ENCODE peak calls at places on chromosomes 2 and 18, in ten cellular contexts. W is H7, A is mucosa of gallbladder, K is brain microvascular endothelial cell, C is WTC11, U is stromal cell of bone marrow, B is mucosa of descending colon, Z is left colon, Y is neural crest cell, X is NCI-H510A. P is an unnamed sample.

GRCh38 chr2:239630618-239631286 is 229.9 kb upstream of the HDAC4 start:
- DNase-seq in X (no peak), K (peak; percentile 10), C (no peak), A (peak; percentile 89), W (no peak), Y (no peak), U (peak; percentile 8), B (no peak), Z (no peak), P (peak; percentile 3)

GRCh38 chr2:239369631-239370161 is 31.1 kb downstream of the HDAC4 start:
- DNase-seq in K (peak; percentile 24), C (no peak), B (peak; percentile 30), Z (no peak), Y (no peak), W (no peak), U (no peak), X (peak; percentile 34), A (no peak), P (no peak)

GRCh38 chr2:100623921-100624320 is 61.1 kb downstream of the PDCL3 start:
- DNase-seq in C (no peak), B (no peak), A (no peak), X (no peak), Z (no peak), U (no peak), W (no peak), K (no peak), Y (no peak), P (no peak)

GRCh38 chr18:31646332-31646822 is 38.0 kb downstream of the B4GALT6 start:
- DNase-seq in U (no peak), C (no peak), Z (no peak), W (no peak), A (no peak), Y (no peak), B (no peak), X (no peak), K (no peak), P (peak; percentile 19)

GRCh38 chr2:145593991-145594702 is 1074.2 kb upstream of the ZEB2 start:
- DNase-seq in C (no peak), K (peak; percentile 95), Y (no peak), B (no peak), Z (no peak), W (no peak), U (peak; percentile 72), A (no peak), X (no peak), P (no peak)

GRCh38 chr2:43086451-43087221 is 139.8 kb downstream of the ZFP36L2 start:
- DNase-seq in A (peak; percentile 82), Y (no peak), C (no peak), K (peak; percentile 99), B (no peak), Z (no peak), X (no peak), U (peak; percentile 98), W (peak; percentile 29), P (no peak)

GRCh38 chr18:31482051-31482450 is 15.9 kb upstream of the DSG2 start:
- DNase-seq in A (no peak), X (no peak), Z (no peak), Y (no peak), U (no peak), C (no peak), B (no peak), K (no peak), W (no peak), P (no peak)

GRCh38 chr2:229884775-229885699 is 36.8 kb downstream of the TRIP12 start:
- DNase-seq in Z (no peak), A (no peak), K (no peak), Y (no peak), W (no peak), X (no peak), B (no peak), C (no peak), U (no peak), P (peak; percentile 25)

GRCh38 chr2:9318461-9319337 is 104.6 kb downstream of the ITGB1BP1 start:
- DNase-seq in W (no peak), C (no peak), Z (peak; percentile 63), X (peak; percentile 31), Y (no peak), K (no peak), U (no peak), A (no peak), B (peak; percentile 69), P (no peak)

GRCh38 chr2:152132321-152132720 is 33.5 kb upstream of the CACNB4 start:
- DNase-seq in U (no peak), X (no peak), A (no peak), K (no peak), Z (no peak), Y (no peak), W (no peak), C (no peak), B (no peak), P (no peak)

GRCh38 chr18:3122851-3123250 is 96.9 kb downstream of the MYOM1 start:
- DNase-seq in A (no peak), K (no peak), X (no peak), Y (no peak), W (no peak), U (no peak), Z (no peak), C (no peak), B (no peak), P (no peak)

GRCh38 chr2:236510049-236510448 is 59.6 kb upstream of the ACKR3 start:
- DNase-seq in W (no peak), A (no peak), C (no peak), Z (no peak), Y (no peak), U (no peak), X (no peak), K (no peak), B (no peak), P (no peak)

GRCh38 chr2:43083710-43084698 is 142.4 kb downstream of the ZFP36L2 start:
- DNase-seq in Z (peak; percentile 62), C (no peak), X (no peak), U (peak; percentile 46), K (no peak), Y (no peak), B (peak; percentile 43), W (peak; percentile 63), A (peak; percentile 58), P (peak; percentile 26)

GRCh38 chr2:133198678-133199077 is 369.6 kb downstream of the NCKAP5 start:
- DNase-seq in W (no peak), C (no peak), B (no peak), K (no peak), A (no peak), U (no peak), Y (no peak), Z (no peak), X (no peak), P (no peak)

GRCh38 chr18:3481696-3482210 is 31.8 kb downstream of the TGIF1 start:
- DNase-seq in C (peak; percentile 52), Z (no peak), A (no peak), Y (peak; percentile 29), W (peak; percentile 73), K (no peak), U (no peak), X (peak; percentile 30), B (peak; percentile 61), P (no peak)

GRCh38 chr18:43383031-43383430 is 105.7 kb upstream of the SYT4 start:
- DNase-seq in Y (no peak), Z (no peak), A (no peak), C (no peak), K (no peak), B (no peak), U (no peak), W (no peak), X (no peak), P (no peak)

GRCh38 chr18:68694316-68694715 is 20.6 kb downstream of the TMX3 start:
- DNase-seq in C (no peak), B (no peak), X (no peak), U (no peak), W (no peak), Y (no peak), Z (no peak), A (no peak), K (no peak), P (peak; percentile 63)

GRCh38 chr2:30165617-30166016 is 18.8 kb downstream of the YPEL5 start:
- DNase-seq in U (no peak), X (no peak), B (peak; percentile 49), Z (no peak), A (no peak), Y (no peak), W (no peak), K (no peak), C (no peak), P (no peak)

GRCh38 chr18:79484661-79485621 is 89.2 kb downstream of the NFATC1 start:
- DNase-seq in Y (no peak), Z (no peak), X (no peak), W (peak; percentile 71), B (peak; percentile 17), C (no peak), A (no peak), K (peak; percentile 98), U (peak; percentile 90), P (no peak)

GRCh38 chr2:15107137-15107536 is 454.0 kb downstream of the NBAS start:
- DNase-seq in A (no peak), K (no peak), W (no peak), U (peak; percentile 56), X (no peak), B (peak; percentile 3), C (no peak), Z (no peak), Y (no peak), P (no peak)

GRCh38 chr2:38720613-38721241 is 30.4 kb downstream of the SRSF7 start:
- DNase-seq in A (peak; percentile 90), B (peak; percentile 43), Z (peak; percentile 56), C (no peak), W (no peak), Y (no peak), U (peak; percentile 91), X (no peak), K (peak; percentile 92), P (peak; percentile 96)

GRCh38 chr18:73768043-73768442 is 379.6 kb downstream of the FBXO15 start:
- DNase-seq in B (no peak), A (no peak), W (no peak), U (no peak), X (no peak), Z (no peak), K (no peak), Y (no peak), C (no peak), P (no peak)

P was measured in G401.